ENCODE peak calls at places on chromosomes 4 and X, in four cellular contexts. One of them, this sample, is unnamed.

GRCh38 chrX:118536687-118537461 is 41.3 kb downstream of the DOCK11 start:
- DNase-seq in fibroblast of lung: peak
- DNase-seq in astrocyte: peak
- DNase-seq in HCT116: no peak
- DNase-seq in this sample: no peak

GRCh38 chr4:86841309-86841708 is 7.9 kb downstream of the SLC10A6 start:
- DNase-seq in fibroblast of lung: no peak
- DNase-seq in astrocyte: no peak
- DNase-seq in HCT116: no peak
- DNase-seq in this sample: no peak

GRCh38 chr4:98542011-98542410 is 116.4 kb downstream of the TSPAN5 start:
- DNase-seq in fibroblast of lung: no peak
- DNase-seq in astrocyte: no peak
- DNase-seq in HCT116: no peak
- DNase-seq in this sample: no peak

GRCh38 chr4:96093057-96093456 is 253.2 kb downstream of the PDHA2 start:
- DNase-seq in fibroblast of lung: no peak
- DNase-seq in astrocyte: no peak
- DNase-seq in HCT116: no peak
- DNase-seq in this sample: no peak

GRCh38 chrX:134482371-134482770 is 22.4 kb downstream of the HPRT1 start:
- DNase-seq in fibroblast of lung: no peak
- DNase-seq in astrocyte: no peak
- DNase-seq in HCT116: no peak
- DNase-seq in this sample: no peak

GRCh38 chrX:102934624-102935023 is 2.4 kb upstream of the RAB40AL start:
- DNase-seq in fibroblast of lung: no peak
- DNase-seq in astrocyte: no peak
- DNase-seq in HCT116: no peak
- DNase-seq in this sample: no peak

GRCh38 chrX:119757979-119758681 is at the start of gene SOWAHD:
- DNase-seq in fibroblast of lung: no peak
- DNase-seq in astrocyte: no peak
- DNase-seq in HCT116: no peak
- DNase-seq in this sample: no peak

GRCh38 chr4:137576437-137576836 is 44.1 kb upstream of the PCDH18 start:
- DNase-seq in fibroblast of lung: no peak
- DNase-seq in astrocyte: no peak
- DNase-seq in HCT116: no peak
- DNase-seq in this sample: no peak

GRCh38 chr4:110970642-110971041 is 347.8 kb upstream of the PITX2 start:
- DNase-seq in fibroblast of lung: peak
- DNase-seq in astrocyte: peak
- DNase-seq in HCT116: peak
- DNase-seq in this sample: no peak

DNA sequence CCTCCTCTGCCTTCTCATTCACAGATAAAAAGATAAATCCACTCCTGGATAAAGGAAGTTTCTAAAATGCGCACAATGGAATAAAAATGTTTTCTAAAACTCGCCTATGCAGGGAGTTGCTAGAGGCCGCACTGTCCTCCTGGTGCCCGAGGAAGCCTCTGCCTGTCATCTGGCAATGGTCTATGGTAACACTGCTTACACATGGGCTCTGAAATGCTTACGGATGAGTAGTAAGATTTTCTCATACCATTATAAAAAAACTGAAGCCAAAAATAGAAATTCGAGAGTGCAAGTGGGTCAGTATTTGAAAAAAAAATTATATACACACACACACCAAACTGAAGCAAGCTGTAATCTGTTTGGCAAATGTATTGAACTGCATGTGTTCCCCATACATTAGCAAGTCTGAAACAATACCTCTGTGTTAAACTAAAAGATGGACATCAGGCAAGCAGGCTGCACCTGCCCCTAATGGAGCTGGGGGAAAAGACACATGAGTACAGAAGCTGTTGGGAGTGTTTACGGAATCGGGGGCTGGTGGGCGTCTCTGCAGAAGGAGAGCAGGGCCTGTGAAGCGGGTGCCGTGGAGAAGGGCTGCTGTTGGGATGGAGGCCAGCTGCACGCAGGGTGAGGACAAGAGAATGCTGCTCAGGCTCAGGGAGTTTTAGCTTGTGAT is 103.3 kb upstream of the FAT1 start:
- DNase-seq in fibroblast of lung: no peak
- DNase-seq in astrocyte: no peak
- DNase-seq in HCT116: no peak
- DNase-seq in this sample: no peak
- H3K4me2 ChIP-seq in fibroblast of lung: no peak
- H3K4me2 ChIP-seq in astrocyte: no peak
- H3K4me2 ChIP-seq in HCT116: peak
- H3K4me2 ChIP-seq in this sample: no peak

DNA sequence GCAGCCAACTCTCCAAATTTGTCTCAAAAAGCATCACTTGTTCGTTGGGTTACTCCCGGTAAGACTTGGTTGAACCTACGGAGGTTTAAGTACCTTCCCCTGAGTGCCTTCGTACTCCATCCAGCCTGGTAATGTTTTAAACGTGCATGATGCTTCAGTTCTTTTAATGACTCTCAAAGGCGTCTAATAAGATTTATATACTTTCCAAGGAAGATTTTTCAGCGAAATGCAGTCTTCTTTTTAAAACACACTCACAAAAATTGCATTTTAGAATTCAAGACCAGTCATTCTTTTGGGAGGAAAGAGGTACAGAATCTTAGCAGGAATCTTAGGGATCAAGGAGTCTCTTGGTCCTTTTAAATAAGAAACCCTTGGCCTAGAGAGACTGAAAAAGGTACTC is 430 bp upstream of the TRPC3 start:
- DNase-seq in fibroblast of lung: no peak
- DNase-seq in astrocyte: no peak
- DNase-seq in HCT116: no peak
- DNase-seq in this sample: no peak
- H3K4me2 ChIP-seq in fibroblast of lung: peak
- H3K4me2 ChIP-seq in astrocyte: peak
- H3K4me2 ChIP-seq in HCT116: peak
- H3K4me2 ChIP-seq in this sample: no peak

GRCh38 chrX:47629419-47630210 is at the start of gene CFP:
- DNase-seq in fibroblast of lung: no peak
- DNase-seq in astrocyte: no peak
- DNase-seq in HCT116: no peak
- DNase-seq in this sample: no peak
- H3K4me2 ChIP-seq in fibroblast of lung: no peak
- H3K4me2 ChIP-seq in astrocyte: no peak
- H3K4me2 ChIP-seq in HCT116: no peak
- H3K4me2 ChIP-seq in this sample: no peak

DNA sequence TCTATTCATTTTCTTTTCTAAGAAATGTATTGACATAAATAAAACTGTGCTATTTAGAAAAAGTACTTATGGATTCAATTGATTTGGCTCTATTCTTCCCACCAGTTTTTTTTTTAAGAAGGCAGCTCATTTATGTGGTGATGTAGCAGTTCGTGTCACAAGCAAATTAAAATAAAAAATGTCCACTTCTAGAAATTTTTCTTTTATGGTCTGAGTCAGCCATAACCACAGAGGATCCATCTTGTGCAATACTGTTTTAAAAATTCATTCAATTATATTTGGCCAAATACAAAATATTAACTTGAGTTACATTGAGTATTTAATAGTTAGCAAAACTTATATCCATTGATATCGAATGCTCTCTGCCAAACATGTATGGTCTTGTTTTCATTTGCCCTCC is 207.9 kb upstream of the FAT1 start:
- DNase-seq in fibroblast of lung: peak
- DNase-seq in astrocyte: peak
- DNase-seq in HCT116: no peak
- DNase-seq in this sample: no peak
- H3K4me2 ChIP-seq in fibroblast of lung: no peak
- H3K4me2 ChIP-seq in astrocyte: no peak
- H3K4me2 ChIP-seq in HCT116: peak
- H3K4me2 ChIP-seq in this sample: no peak

GRCh38 chr4:181760560-181760959 is 482.6 kb upstream of the TENM3 start:
- DNase-seq in fibroblast of lung: no peak
- DNase-seq in astrocyte: no peak
- DNase-seq in HCT116: no peak
- DNase-seq in this sample: no peak

GRCh38 chr4:181770971-181771370 is 472.2 kb upstream of the TENM3 start:
- DNase-seq in fibroblast of lung: peak
- DNase-seq in astrocyte: peak
- DNase-seq in HCT116: no peak
- DNase-seq in this sample: no peak

GRCh38 chr4:181761130-181761529 is 482.1 kb upstream of the TENM3 start:
- DNase-seq in fibroblast of lung: peak
- DNase-seq in astrocyte: peak
- DNase-seq in HCT116: no peak
- DNase-seq in this sample: no peak

GRCh38 chr4:181766061-181766460 is 477.1 kb upstream of the TENM3 start:
- DNase-seq in fibroblast of lung: no peak
- DNase-seq in astrocyte: no peak
- DNase-seq in HCT116: no peak
- DNase-seq in this sample: no peak
- H3K4me2 ChIP-seq in fibroblast of lung: no peak
- H3K4me2 ChIP-seq in astrocyte: peak
- H3K4me2 ChIP-seq in HCT116: no peak
- H3K4me2 ChIP-seq in this sample: no peak

GRCh38 chrX:17009856-17010650 is 63.6 kb downstream of the REPS2 start:
- DNase-seq in fibroblast of lung: no peak
- DNase-seq in astrocyte: no peak
- DNase-seq in HCT116: no peak
- DNase-seq in this sample: no peak
- H3K4me2 ChIP-seq in fibroblast of lung: no peak
- H3K4me2 ChIP-seq in astrocyte: no peak
- H3K4me2 ChIP-seq in HCT116: no peak
- H3K4me2 ChIP-seq in this sample: no peak

GRCh38 chrX:72095370-72095769 is 36.3 kb downstream of the RTL5 start:
- DNase-seq in fibroblast of lung: no peak
- DNase-seq in astrocyte: no peak
- DNase-seq in HCT116: no peak
- DNase-seq in this sample: no peak
- H3K4me2 ChIP-seq in fibroblast of lung: no peak
- H3K4me2 ChIP-seq in astrocyte: no peak
- H3K4me2 ChIP-seq in HCT116: no peak
- H3K4me2 ChIP-seq in this sample: no peak

DNA sequence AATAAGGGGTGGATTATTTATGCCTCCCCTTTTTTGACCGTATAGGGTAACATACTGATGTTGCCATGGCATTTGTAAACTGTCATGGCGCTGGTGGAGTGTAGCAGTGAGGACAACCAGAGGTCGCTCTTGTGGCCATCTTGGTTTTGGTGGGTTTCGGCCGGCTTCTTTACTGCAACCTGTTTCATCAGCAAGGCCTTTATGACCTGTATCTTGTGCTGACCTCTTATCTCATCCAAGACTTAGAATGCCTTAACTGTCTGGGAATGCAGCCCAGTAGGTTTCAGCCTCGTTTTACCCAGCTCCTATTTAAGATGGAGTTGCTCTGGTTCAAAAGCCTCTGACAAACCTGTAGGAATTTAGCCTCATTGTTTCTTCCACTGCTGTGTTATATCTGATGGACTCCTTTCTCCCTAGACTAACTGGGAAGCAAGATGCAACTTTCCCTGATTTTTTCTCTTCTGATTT is 71.4 kb downstream of the TMEM131L start:
- DNase-seq in fibroblast of lung: no peak
- DNase-seq in astrocyte: no peak
- DNase-seq in HCT116: no peak
- DNase-seq in this sample: no peak
- H3K4me2 ChIP-seq in fibroblast of lung: no peak
- H3K4me2 ChIP-seq in astrocyte: no peak
- H3K4me2 ChIP-seq in HCT116: no peak
- H3K4me2 ChIP-seq in this sample: no peak

DNA sequence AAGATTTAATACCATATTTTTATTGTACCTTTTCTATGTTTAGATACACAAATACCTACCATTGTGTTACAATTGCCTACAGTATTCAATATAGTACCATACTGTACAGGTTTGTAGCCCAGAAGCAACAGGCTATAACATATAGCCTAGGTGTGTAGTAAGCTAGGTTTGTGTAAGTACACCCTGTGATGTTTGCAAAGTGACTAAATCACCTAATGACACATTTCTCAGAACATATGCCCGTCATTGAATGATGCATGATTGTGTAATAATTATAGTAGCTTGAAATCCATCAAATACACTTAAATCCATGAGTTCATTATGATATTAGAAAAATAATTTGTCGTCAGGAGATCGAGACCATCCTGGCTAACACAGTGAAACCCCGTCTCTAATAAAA is 30.8 kb downstream of the GAB3 start:
- DNase-seq in fibroblast of lung: no peak
- DNase-seq in astrocyte: no peak
- DNase-seq in HCT116: no peak
- DNase-seq in this sample: no peak
- H3K4me2 ChIP-seq in fibroblast of lung: no peak
- H3K4me2 ChIP-seq in astrocyte: no peak
- H3K4me2 ChIP-seq in HCT116: no peak
- H3K4me2 ChIP-seq in this sample: no peak

DNA sequence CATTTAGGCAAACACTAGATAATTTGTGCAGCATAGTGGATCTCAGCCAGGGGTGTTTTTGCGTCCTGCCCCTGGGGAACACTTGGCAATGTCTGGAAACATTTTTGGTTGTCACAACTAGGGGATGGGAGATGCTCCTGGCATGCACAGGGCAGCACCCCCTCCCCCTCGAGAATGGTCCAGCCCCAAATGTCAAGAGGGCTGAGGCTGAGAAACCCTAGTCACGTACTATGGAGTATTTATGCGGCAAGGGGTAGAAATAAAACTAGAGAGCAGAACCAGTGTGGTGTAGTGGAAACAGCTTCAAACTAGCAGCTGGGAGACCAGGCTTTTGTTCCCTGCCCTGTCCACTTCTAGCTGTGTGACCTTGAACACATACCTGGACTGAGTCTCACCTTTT is 38.2 kb upstream of the CLCN4 start:
- DNase-seq in fibroblast of lung: no peak
- DNase-seq in astrocyte: no peak
- DNase-seq in HCT116: no peak
- DNase-seq in this sample: no peak
- H3K4me2 ChIP-seq in fibroblast of lung: no peak
- H3K4me2 ChIP-seq in astrocyte: no peak
- H3K4me2 ChIP-seq in HCT116: no peak
- H3K4me2 ChIP-seq in this sample: no peak

This sample was measured in keratinocyte.